ENCODE peak calls at places on chromosomes 11 and 22, in ten cellular contexts. D is colonic mucosa, R is RWPE1, Q is GM10248, S is right lobe of liver, X is fibroblast of lung, C is suprapubic skin, H is Caco-2, Z is A549, B is BJ. Y is an unnamed sample.

GRCh38 chr22:39624501-39624821 is 53.9 kb downstream of the CACNA1I start:
- DNase-seq in Q (no peak), S (no peak), H (no peak), R (no peak), C (no peak), D (no peak), B (no peak), X (no peak), Z (no peak), Y (no peak)

GRCh38 chr22:46602025-46602424 is 18.2 kb upstream of the GRAMD4 start:
- DNase-seq in D (no peak), R (no peak), H (no peak), Z (no peak), X (no peak), B (no peak), C (no peak), S (no peak), Q (no peak), Y (no peak)

GRCh38 chr11:69375316-69376154 is 81.6 kb downstream of the MYEOV start:
- DNase-seq in Q (no peak), R (no peak), Z (no peak), S (peak; percentile 46), D (no peak), C (peak; percentile 77), H (peak; percentile 42), B (no peak), X (no peak), Y (no peak)

GRCh38 chr11:121446752-121447156 is 5.4 kb upstream of the SORL1 start:
- DNase-seq in D (no peak), X (peak; percentile 34), C (no peak), R (no peak), Q (peak; percentile 31), Z (no peak), S (no peak), B (no peak), H (no peak), Y (no peak)

GRCh38 chr22:48315415-48316244 is 1512.0 kb downstream of the BRD1 start:
- DNase-seq in X (no peak), R (no peak), D (no peak), C (peak; percentile 72), B (no peak), S (peak; percentile 52), H (no peak), Z (no peak), Q (no peak), Y (no peak)

GRCh38 chr11:86180415-86180814 is 64.1 kb upstream of the EED start:
- DNase-seq in X (no peak), B (no peak), H (no peak), Z (no peak), R (no peak), D (no peak), Q (no peak), S (no peak), C (no peak), Y (no peak)

GRCh38 chr11:120974980-120975379 is 48.9 kb upstream of the TBCEL start:
- DNase-seq in Z (no peak), S (no peak), Q (no peak), C (no peak), D (no peak), X (no peak), H (no peak), B (no peak), R (no peak), Y (no peak)

GRCh38 chr22:31102441-31103081 is 4.8 kb downstream of the SELENOM start:
- DNase-seq in Z (peak; percentile 57), H (peak; percentile 63), C (peak; percentile 93), B (peak; percentile 86), D (peak; percentile 65), S (no peak), R (no peak), Q (no peak), X (peak; percentile 99), Y (peak; percentile 97)

GRCh38 chr22:29702025-29702930 is 17.5 kb upstream of the CABP7 start:
- DNase-seq in B (no peak), C (no peak), X (no peak), Q (no peak), S (no peak), Z (peak; percentile 29), R (no peak), D (peak; percentile 36), H (no peak), Y (no peak)
- TF ChIP-seq CTCF in B (no peak), C (no peak), X (no peak), Q (no peak), S (no peak), Z (no peak), R (no peak), D (no peak), H (no peak), Y (no peak)

DNA sequence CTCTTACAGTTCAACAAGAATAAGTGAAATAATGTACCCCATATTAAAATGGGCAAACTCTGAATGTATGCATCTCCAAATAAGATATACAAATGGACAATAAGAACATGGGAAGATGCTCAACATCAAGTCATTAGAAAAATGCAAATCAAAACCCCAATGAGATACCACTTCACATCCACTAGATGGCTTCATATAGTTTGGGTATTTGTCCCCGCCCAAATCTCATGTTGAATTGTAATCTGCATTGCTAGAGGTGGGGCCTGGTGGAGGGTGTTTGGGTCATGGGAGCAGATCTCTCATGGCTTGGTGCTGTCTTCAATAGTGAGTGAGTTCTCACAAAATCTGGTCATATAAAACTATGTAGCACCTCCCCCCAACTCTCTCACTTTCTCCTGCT is 5.7 kb downstream of the MPZL2 start:
- DNase-seq in S (no peak), C (no peak), Z (no peak), H (no peak), R (no peak), X (no peak), B (no peak), Q (no peak), D (peak; percentile 18), Y (no peak)
- TF ChIP-seq CTCF in S (no peak), C (no peak), Z (no peak), H (peak; percentile 62), R (no peak), X (no peak), B (no peak), Q (no peak), D (no peak), Y (no peak)

GRCh38 chr11:62801071-62801470 is 4.2 kb downstream of the NXF1 start:
- DNase-seq in B (no peak), Z (no peak), R (no peak), X (no peak), Q (no peak), C (no peak), H (no peak), D (no peak), S (no peak), Y (no peak)

GRCh38 chr11:62806611-62807121 is 1.4 kb upstream of the NXF1 start:
- DNase-seq in H (no peak), Q (no peak), R (no peak), B (no peak), C (no peak), S (peak; percentile 59), X (peak; percentile 37), Z (no peak), D (no peak), Y (no peak)

GRCh38 chr11:62804310-62805043 is 763 bp downstream of the NXF1 start:
- DNase-seq in S (no peak), D (no peak), H (no peak), Q (no peak), X (peak; percentile 56), Z (no peak), C (no peak), R (no peak), B (no peak), Y (no peak)

GRCh38 chr11:62805991-62806441 is 776 bp upstream of the NXF1 start:
- DNase-seq in Q (no peak), H (no peak), R (no peak), B (no peak), D (peak; percentile 25), X (no peak), C (no peak), S (peak; percentile 27), Z (no peak), Y (no peak)

DNA sequence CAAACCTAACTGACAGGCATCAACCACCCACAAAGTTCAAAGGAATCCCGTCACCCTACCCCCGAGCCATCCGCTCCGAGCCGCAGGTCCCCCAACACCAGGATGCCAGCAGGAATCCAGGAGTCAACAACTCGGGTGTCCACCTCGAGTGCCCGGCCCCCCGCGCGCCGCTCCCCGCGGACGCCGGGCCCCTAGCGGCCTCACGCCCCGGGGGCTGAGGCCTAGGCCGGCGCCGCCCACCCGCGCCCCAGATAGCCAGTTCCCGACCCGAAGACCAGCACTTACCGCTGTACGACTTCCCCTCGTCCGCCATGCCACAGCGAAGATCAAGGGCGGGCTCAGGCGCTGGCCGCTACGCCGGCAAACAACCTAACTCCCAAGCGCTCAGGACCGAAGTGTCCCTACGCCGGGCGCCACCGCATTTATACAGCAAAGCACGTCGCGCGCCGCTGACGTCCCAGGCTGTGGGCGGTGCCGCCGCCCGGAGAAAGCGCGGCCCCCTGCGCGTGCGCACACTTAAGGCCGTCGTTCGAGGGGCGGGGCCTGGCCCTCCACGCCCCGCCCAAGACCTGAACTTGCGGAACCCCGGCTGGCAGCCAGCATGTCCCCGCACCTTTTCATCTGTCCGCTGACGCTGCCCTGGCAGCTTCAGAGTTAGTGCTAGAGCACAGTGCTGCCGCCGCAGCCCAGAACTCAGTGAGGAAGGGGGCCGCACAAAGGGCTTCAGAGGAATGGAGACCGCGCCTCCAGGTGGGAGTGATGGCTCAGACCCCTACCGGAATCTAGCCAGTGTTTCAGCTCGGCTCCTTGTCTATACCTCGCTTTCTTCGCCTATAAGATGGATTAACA is at the start of gene NXF1:
- DNase-seq in R (peak; percentile 97), C (peak; percentile 98), Q (peak; percentile 100), S (peak; percentile 97), B (peak; percentile 65), D (peak; percentile 96), X (peak; percentile 95), H (peak; percentile 94), Z (peak; percentile 97), Y (peak; percentile 90)
- TF ChIP-seq CTCF in R (no peak), C (no peak), Q (no peak), S (no peak), B (peak; percentile 15), D (no peak), X (no peak), H (no peak), Z (no peak), Y (no peak)

GRCh38 chr11:859394-860131 is 16.9 kb downstream of the TSPAN4 start:
- DNase-seq in H (no peak), R (peak; percentile 63), S (no peak), B (no peak), Z (peak; percentile 70), Q (no peak), X (peak; percentile 94), C (no peak), D (peak; percentile 83), Y (peak; percentile 41)

GRCh38 chr11:858053-858992 is 15.7 kb downstream of the TSPAN4 start:
- DNase-seq in H (no peak), B (no peak), D (no peak), X (no peak), Q (no peak), S (no peak), C (no peak), R (no peak), Z (no peak), Y (no peak)

GRCh38 chr11:861105-861479 is 18.4 kb downstream of the TSPAN4 start:
- DNase-seq in R (no peak), Z (no peak), D (no peak), X (no peak), C (no peak), B (no peak), Q (no peak), S (no peak), H (no peak), Y (no peak)

GRCh38 chr11:860238-861104 is 17.8 kb downstream of the TSPAN4 start:
- DNase-seq in S (no peak), Q (no peak), R (no peak), Z (no peak), C (no peak), X (no peak), B (no peak), D (no peak), H (no peak), Y (no peak)

GRCh38 chr11:858993-859339 is 16.3 kb downstream of the TSPAN4 start:
- DNase-seq in H (no peak), C (no peak), Q (no peak), D (no peak), Z (no peak), R (no peak), X (no peak), B (no peak), S (no peak), Y (no peak)
- TF ChIP-seq CTCF in H (no peak), C (no peak), Q (no peak), D (no peak), Z (no peak), R (no peak), X (no peak), B (no peak), S (no peak), Y (no peak)

Y was measured in AG09319.